ENCODE peak calls at places on chromosomes 4 and X, in ten cellular contexts. U is prostate gland, N is GM23338, A is GM12878, S is suprapubic skin, X is HepG2, V is HCT116, M is SK-N-SH, H is stomach, G is upper lobe of left lung. Z is an unnamed sample.
A peak's percentile ranks its signal among the peaks of the same experiment; 100 is the strongest.

GRCh38 chr4:173168396-173169177 is at the start of gene GALNT7:
- DNase-seq in U (peak; percentile 76), N (peak; percentile 93), A (no peak), S (peak; percentile 78), X (no peak), V (no peak), M (peak; percentile 92), H (peak; percentile 81), G (peak; percentile 84), Z (no peak)

GRCh38 chrX:45697591-45697990 is 496.9 kb upstream of the DIPK2B start:
- DNase-seq in U (no peak), N (no peak), A (no peak), S (no peak), X (no peak), V (no peak), M (no peak), H (no peak), G (no peak), Z (no peak)

GRCh38 chr4:145189981-145190380 is 9.6 kb upstream of the OTUD4 start:
- DNase-seq in U (no peak), N (no peak), A (no peak), S (no peak), X (no peak), V (no peak), M (no peak), H (no peak), G (no peak), Z (no peak)

GRCh38 chr4:1474126-1475090 is 68.2 kb upstream of the NKX1-1 start:
- DNase-seq in U (no peak), N (no peak), A (no peak), S (no peak), X (no peak), V (no peak), M (peak; percentile 4), H (no peak), G (no peak), Z (no peak)

GRCh38 chr4:110622841-110623709 is at the start of gene PITX2:
- DNase-seq in U (peak; percentile 45), N (peak; percentile 99), A (no peak), S (peak; percentile 95), X (no peak), V (peak; percentile 92), M (peak; percentile 89), H (no peak), G (peak; percentile 33), Z (no peak)

GRCh38 chrX:124401696-124402095 is 55.3 kb downstream of the SH2D1A start:
- DNase-seq in U (no peak), N (no peak), A (no peak), S (no peak), X (no peak), V (no peak), M (no peak), H (no peak), G (no peak), Z (no peak)

GRCh38 chr4:121943941-121944340 is 7.9 kb downstream of the TRPC3 start:
- DNase-seq in U (no peak), N (peak; percentile 86), A (no peak), S (no peak), X (peak; percentile 10), V (no peak), M (peak; percentile 48), H (no peak), G (no peak), Z (no peak)

GRCh38 chrX:110167952-110168451 is 149.9 kb downstream of the AMMECR1 start:
- DNase-seq in U (no peak), N (peak; percentile 74), A (no peak), S (no peak), X (no peak), V (no peak), M (peak; percentile 43), H (no peak), G (no peak), Z (no peak)

GRCh38 chr4:71404049-71404448 is 65.2 kb downstream of the SLC4A4 start:
- DNase-seq in U (no peak), N (no peak), A (no peak), S (no peak), X (no peak), V (no peak), M (no peak), H (no peak), G (no peak), Z (no peak)

GRCh38 chr4:14582658-14583057 is 419.6 kb upstream of the CPEB2 start:
- DNase-seq in U (no peak), N (no peak), A (no peak), S (no peak), X (no peak), V (no peak), M (no peak), H (no peak), G (no peak), Z (no peak)

GRCh38 chr4:80268081-80268823 is 1.8 kb downstream of the FGF5 start:
- DNase-seq in U (no peak), N (peak; percentile 56), A (no peak), S (no peak), X (no peak), V (no peak), M (peak; percentile 20), H (no peak), G (no peak), Z (no peak)

GRCh38 chrX:80282535-80282934 is 137.7 kb upstream of the TENT5D start:
- DNase-seq in U (no peak), N (no peak), A (no peak), S (no peak), X (no peak), V (no peak), M (no peak), H (no peak), G (no peak), Z (no peak)

GRCh38 chr4:142282870-142283431 is 563.1 kb downstream of the INPP4B start:
- DNase-seq in U (no peak), N (peak; percentile 71), A (no peak), S (no peak), X (no peak), V (no peak), M (no peak), H (no peak), G (no peak), Z (no peak)

GRCh38 chr4:90318208-90318607 is 191.0 kb downstream of the CCSER1 start:
- DNase-seq in U (no peak), N (no peak), A (no peak), S (no peak), X (no peak), V (peak; percentile 85), M (no peak), H (no peak), G (no peak), Z (no peak)
- TF ChIP-seq POLR2AphosphoS5 in U (no peak), N (no peak), A (no peak), S (no peak), X (no peak), V (no peak), M (no peak), H (no peak), G (no peak), Z (no peak)

DNA sequence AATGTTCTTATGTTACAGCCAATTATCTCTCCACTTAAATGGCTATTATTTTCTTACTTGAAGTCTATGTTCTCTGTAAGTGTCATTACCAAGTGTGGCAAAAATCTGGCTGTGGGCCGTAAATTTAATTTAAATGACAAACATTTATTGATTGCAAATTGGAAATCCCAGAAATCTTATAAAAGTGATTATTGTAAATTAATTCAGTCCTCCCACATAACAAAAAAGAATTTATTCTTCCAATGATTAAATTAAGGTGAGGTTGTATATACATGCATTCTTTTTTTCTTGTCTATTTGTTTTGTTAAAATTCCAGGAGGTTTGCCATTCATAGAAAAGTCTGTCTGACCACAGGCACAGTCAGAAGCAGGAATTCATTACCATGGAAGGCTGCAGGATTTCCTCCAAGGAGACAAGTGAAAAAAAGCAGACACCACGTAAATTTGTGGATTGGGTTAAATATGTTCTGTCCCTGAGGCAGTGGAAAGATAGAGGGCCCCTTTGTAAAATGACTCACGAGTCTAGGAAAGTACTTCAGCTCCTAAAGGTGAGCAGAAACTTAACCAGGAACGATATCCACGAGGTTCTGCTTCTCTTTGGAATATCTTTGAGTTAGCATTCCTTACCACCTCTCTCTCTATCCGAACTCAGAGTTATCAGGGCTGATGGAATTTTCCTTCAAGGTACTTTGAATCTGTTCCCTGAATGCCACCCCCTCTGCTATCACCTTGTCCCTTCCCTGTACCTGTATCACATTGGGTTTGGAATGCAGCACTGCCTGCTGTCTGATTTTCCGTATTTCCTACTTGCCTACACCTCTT is 10.7 kb downstream of the PPARGC1A start:
- DNase-seq in U (no peak), N (peak; percentile 21), A (no peak), S (no peak), X (no peak), V (no peak), M (no peak), H (no peak), G (no peak), Z (no peak)
- H3K27ac ChIP-seq in U (no peak overlapping the region), N (peak overlapping the region; percentile 5), A (no peak overlapping the region), S (peak overlapping the region; percentile 4), X (peak overlapping the region; percentile 84), V (no peak overlapping the region), M (no peak overlapping the region), H (no peak overlapping the region), G (no peak overlapping the region), Z (no peak overlapping the region)

DNA sequence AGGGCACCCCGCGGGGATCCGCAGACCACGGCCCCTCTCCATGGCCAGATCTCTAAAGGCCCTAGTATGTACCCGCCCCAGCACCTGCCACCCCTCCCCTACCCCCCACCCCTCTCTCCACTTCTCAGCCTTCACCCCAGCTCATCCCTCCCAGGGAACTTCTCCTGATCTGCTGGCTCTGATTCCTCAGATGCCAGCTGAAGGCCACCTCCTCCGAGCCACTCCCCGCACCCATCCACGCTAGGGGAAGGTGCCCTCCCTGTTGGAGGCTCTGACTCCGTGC is 11.9 kb downstream of the PSAPL1 start:
- DNase-seq in U (no peak), N (no peak), A (no peak), S (no peak), X (no peak), V (no peak), M (peak; percentile 16), H (no peak), G (no peak), Z (no peak)
- H3K4me1 ChIP-seq in U (no peaks in the 10 kb centered on the region), N (peaks cover under 1% of the 10 kb centered on the region), A (no peaks in the 10 kb centered on the region), S (no peaks in the 10 kb centered on the region), X (peaks cover 9% of the 10 kb centered on the region), V (no peaks in the 10 kb centered on the region), M (no peaks in the 10 kb centered on the region), H (no peaks in the 10 kb centered on the region), G (no peaks in the 10 kb centered on the region), Z (no peaks in the 10 kb centered on the region)

GRCh38 chrX:10177004-10177396 is 20.2 kb downstream of the CLCN4 start:
- DNase-seq in U (no peak), N (no peak), A (no peak), S (no peak), X (no peak), V (no peak), M (no peak), H (no peak), G (no peak), Z (no peak)

GRCh38 chrX:10176121-10177003 is 19.6 kb downstream of the CLCN4 start:
- DNase-seq in U (peak; percentile 58), N (no peak), A (no peak), S (no peak), X (no peak), V (no peak), M (no peak), H (peak; percentile 39), G (no peak), Z (no peak)

GRCh38 chrX:10175317-10175871 is 18.6 kb downstream of the CLCN4 start:
- DNase-seq in U (no peak), N (no peak), A (no peak), S (no peak), X (no peak), V (no peak), M (no peak), H (no peak), G (no peak), Z (no peak)

GRCh38 chrX:10178866-10179463 is 22.2 kb downstream of the CLCN4 start:
- DNase-seq in U (no peak), N (no peak), A (no peak), S (no peak), X (no peak), V (no peak), M (no peak), H (no peak), G (no peak), Z (no peak)

GRCh38 chrX:10177620-10178019 is 20.8 kb downstream of the CLCN4 start:
- DNase-seq in U (no peak), N (no peak), A (no peak), S (no peak), X (no peak), V (no peak), M (no peak), H (no peak), G (no peak), Z (no peak)
- TF ChIP-seq POLR2AphosphoS5 in U (no peak), N (no peak), A (no peak), S (no peak), X (no peak), V (no peak), M (no peak), H (no peak), G (no peak), Z (no peak)